ENCODE peak calls at places on chromosome 7, in ten cellular contexts. G, N, C, F, M, I, B, J, Q and R are unnamed samples.

GRCh38 chr7:106864298-106865081 is 592 bp upstream of the PIK3CG start:
- DNase-seq in G (no peak), N (no peak), C (no peak), F (no peak), M (no peak), I (no peak), B (no peak), J (no peak), Q (no peak), R (peak; percentile 61)

GRCh38 chr7:42883950-42884349 is 27.9 kb downstream of the C7orf25 start:
- DNase-seq in G (peak; percentile 68), N (peak; percentile 22), C (peak; percentile 48), F (no peak), M (no peak), I (peak; percentile 12), B (peak; percentile 27), J (no peak), Q (peak; percentile 46), R (peak; percentile 46)

GRCh38 chr7:13416071-13416470 is 573.4 kb downstream of the ETV1 start:
- DNase-seq in G (no peak), N (no peak), C (peak; percentile 4), F (no peak), M (no peak), I (no peak), B (no peak), J (no peak), Q (no peak), R (no peak)

GRCh38 chr7:112195717-112196116 is 10.5 kb downstream of the DOCK4 start:
- DNase-seq in G (no peak), N (no peak), C (no peak), F (no peak), M (no peak), I (no peak), B (no peak), J (no peak), Q (peak; percentile 18), R (no peak)

GRCh38 chr7:55019329-55019690 is 493 bp downstream of the EGFR start:
- DNase-seq in G (no peak), N (no peak), C (no peak), F (no peak), M (no peak), I (no peak), B (peak; percentile 42), J (peak; percentile 75), Q (peak; percentile 42), R (no peak)

GRCh38 chr7:43377196-43377935 is 205.5 kb upstream of the STK17A start:
- DNase-seq in G (no peak), N (no peak), C (no peak), F (peak; percentile 4), M (peak; percentile 12), I (no peak), B (no peak), J (no peak), Q (peak; percentile 10), R (no peak)

GRCh38 chr7:99653754-99654153 is 26.0 kb downstream of the CYP3A5 start:
- DNase-seq in G (no peak), N (no peak), C (no peak), F (no peak), M (no peak), I (no peak), B (no peak), J (no peak), Q (no peak), R (no peak)

GRCh38 chr7:157440346-157441022 is 103.7 kb downstream of the DNAJB6 start:
- DNase-seq in G (no peak), N (no peak), C (no peak), F (no peak), M (no peak), I (no peak), B (no peak), J (no peak), Q (no peak), R (no peak)

GRCh38 chr7:102170417-102170970 is 116.2 kb upstream of the SH2B2 start:
- DNase-seq in G (no peak), N (no peak), C (peak; percentile 81), F (no peak), M (no peak), I (no peak), B (peak; percentile 12), J (no peak), Q (peak; percentile 41), R (no peak)

GRCh38 chr7:115679423-115679822 is 351.1 kb downstream of the TFEC start:
- DNase-seq in G (no peak), N (no peak), C (no peak), F (no peak), M (no peak), I (no peak), B (no peak), J (no peak), Q (no peak), R (no peak)

GRCh38 chr7:13198036-13198435 is 510.6 kb downstream of the ARL4A start:
- DNase-seq in G (no peak), N (no peak), C (no peak), F (peak; percentile 26), M (no peak), I (no peak), B (no peak), J (no peak), Q (no peak), R (no peak)

GRCh38 chr7:20218261-20218660 is 1.1 kb upstream of the MACC1 start:
- DNase-seq in G (peak; percentile 50), N (no peak), C (no peak), F (no peak), M (no peak), I (no peak), B (no peak), J (no peak), Q (no peak), R (no peak)

GRCh38 chr7:122056977-122057376 is 87.1 kb downstream of the AASS start:
- DNase-seq in G (no peak), N (no peak), C (peak; percentile 10), F (no peak), M (no peak), I (no peak), B (no peak), J (no peak), Q (peak; percentile 1), R (no peak)

GRCh38 chr7:47265621-47266020 is 316.3 kb downstream of the TNS3 start:
- DNase-seq in G (no peak), N (no peak), C (no peak), F (no peak), M (no peak), I (no peak), B (no peak), J (no peak), Q (no peak), R (no peak)
- H3K4me3 ChIP-seq in G (no peak overlapping the region), N (no peak overlapping the region), C (no peak overlapping the region), F (no peak overlapping the region), M (no peak overlapping the region), I (no peak overlapping the region), B (no peak overlapping the region), J (no peak overlapping the region), Q (no peak overlapping the region), R (no peak overlapping the region)

GRCh38 chr7:89335490-89335889 is 540.0 kb upstream of the TEX47 start:
- DNase-seq in G (no peak), N (no peak), C (no peak), F (no peak), M (no peak), I (no peak), B (no peak), J (no peak), Q (no peak), R (no peak)

GRCh38 chr7:89332026-89332425 is 536.5 kb upstream of the TEX47 start:
- DNase-seq in G (no peak), N (no peak), C (peak; percentile 4), F (no peak), M (peak; percentile 4), I (peak; percentile 17), B (no peak), J (no peak), Q (no peak), R (no peak)

GRCh38 chr7:89339748-89340147 is 544.2 kb upstream of the TEX47 start:
- DNase-seq in G (no peak), N (no peak), C (no peak), F (no peak), M (no peak), I (no peak), B (no peak), J (no peak), Q (no peak), R (no peak)

DNA sequence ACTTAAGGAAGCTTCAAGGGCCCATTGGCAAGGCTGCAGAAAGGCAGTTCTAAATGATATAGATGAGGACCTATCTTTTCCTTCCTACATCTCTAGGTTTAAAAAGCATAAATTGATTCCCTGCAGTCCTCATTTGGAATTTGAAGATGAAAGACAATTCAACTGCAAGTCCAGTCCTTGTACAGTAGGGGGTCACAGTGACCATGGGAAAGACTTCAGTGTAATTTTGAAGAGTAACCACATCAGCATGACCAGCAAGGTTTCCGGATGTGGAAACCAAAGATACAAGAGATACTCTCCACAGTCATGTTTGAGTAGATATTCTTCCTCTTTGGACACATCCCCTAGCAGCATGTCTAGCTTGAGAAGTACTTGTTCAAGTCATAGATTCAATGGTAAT is 539.2 kb upstream of the TEX47 start:
- DNase-seq in G (no peak), N (no peak), C (no peak), F (no peak), M (no peak), I (no peak), B (no peak), J (no peak), Q (no peak), R (peak; percentile 15)
- TF ChIP-seq CTCF in G (no peak), N (no peak), C (no peak), F (no peak), M (no peak), I (no peak), B (no peak), J (no peak), Q (no peak), R (no peak)

GRCh38 chr7:140358024-140358770 is 40.1 kb downstream of the SLC37A3 start:
- DNase-seq in G (peak; percentile 20), N (no peak), C (no peak), F (no peak), M (no peak), I (no peak), B (no peak), J (no peak), Q (no peak), R (no peak)
- H3K4me3 ChIP-seq in G (no peak overlapping the region), N (no peak overlapping the region), C (no peak overlapping the region), F (no peak overlapping the region), M (no peak overlapping the region), I (no peak overlapping the region), B (no peak overlapping the region), J (no peak overlapping the region), Q (no peak overlapping the region), R (no peak overlapping the region)

DNA sequence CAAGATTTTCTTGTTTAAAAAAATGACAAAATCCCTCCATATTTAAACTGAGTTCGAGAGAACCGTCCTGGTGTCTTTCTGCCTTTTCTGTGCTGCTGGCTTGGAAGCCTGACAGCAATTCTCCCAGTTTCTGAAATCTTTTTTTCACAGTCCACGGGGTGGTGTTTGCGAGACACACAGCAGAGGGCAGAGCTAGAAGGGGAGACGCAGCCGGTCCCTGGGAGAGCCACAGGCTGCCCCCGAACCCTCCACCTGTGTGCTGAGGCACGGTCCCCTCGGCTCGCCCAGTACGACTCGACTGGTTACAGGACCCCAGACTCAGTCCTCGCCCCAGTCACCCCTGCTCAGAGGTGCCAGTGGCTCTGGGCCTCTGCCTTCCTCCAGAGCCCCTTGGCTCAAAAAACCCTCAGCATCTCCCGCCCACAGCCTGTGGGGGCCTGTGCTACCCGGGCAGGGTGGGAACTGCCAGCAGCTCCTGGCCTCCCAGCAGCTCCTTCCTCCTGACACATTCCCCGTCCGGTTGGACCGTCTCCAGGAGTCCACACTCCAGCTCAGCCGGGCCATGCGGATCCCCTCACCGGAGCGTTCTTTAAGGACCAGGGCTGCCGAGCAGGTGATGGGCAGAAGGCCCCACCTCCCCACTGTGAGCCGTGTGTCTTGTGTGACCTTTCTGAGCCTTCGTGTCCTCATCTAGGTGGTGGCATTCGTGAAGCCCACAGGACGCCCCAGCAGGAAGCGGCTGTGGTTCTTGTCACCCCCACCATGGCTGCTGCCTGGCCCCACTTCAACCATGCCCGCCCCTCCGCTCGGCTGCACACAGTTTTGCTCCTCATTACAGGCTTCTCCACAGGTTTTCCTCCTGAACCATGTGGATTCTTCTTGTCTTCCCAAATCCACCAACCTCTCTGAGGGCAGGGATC is 52.3 kb upstream of the EN2 start:
- DNase-seq in G (no peak), N (no peak), C (peak; percentile 16), F (peak; percentile 22), M (no peak), I (no peak), B (no peak), J (no peak), Q (peak; percentile 2), R (no peak)
- TF ChIP-seq CTCF in G (peak; percentile 40), N (no peak), C (peak; percentile 31), F (peak; percentile 13), M (no peak), I (peak; percentile 5), B (no peak), J (no peak), Q (no peak), R (no peak)